ENCODE peak calls at places on chromosomes 16 and 17, in five cellular contexts. V, R, N, K and G are unnamed samples.

GRCh38 chr17:78053777-78054468 is 74.6 kb downstream of the TMC6 start:
- DNase-seq in R (peak), K (no peak), V (no peak), N (no peak), G (no peak)

GRCh38 chr17:28549274-28550132 is 2.9 kb downstream of the UNC119 start:
- DNase-seq in K (no peak), R (no peak), V (no peak), N (peak), G (peak)

GRCh38 chr17:20999044-20999573 is 43.7 kb downstream of the USP22 start:
- DNase-seq in N (no peak), R (peak), K (no peak), V (no peak), G (no peak)

GRCh38 chr16:58099956-58100300 is 29.3 kb downstream of the CFAP20 start:
- DNase-seq in R (no peak), V (no peak), N (no peak), K (peak), G (no peak)

GRCh38 chr17:13597723-13598347 is 3.9 kb downstream of the HS3ST3A1 start:
- DNase-seq in R (peak), N (peak), K (no peak), V (no peak), G (peak)

GRCh38 chr16:1874854-1875253 is 2.9 kb upstream of the MEIOB start:
- DNase-seq in R (no peak), K (no peak), N (no peak), V (no peak), G (no peak)

GRCh38 chr17:38579934-38580333 is 25.8 kb downstream of the SRCIN1 start:
- DNase-seq in V (no peak), K (no peak), N (no peak), R (peak), G (no peak)

GRCh38 chr17:17467720-17468119 is 9.1 kb upstream of the MED9 start:
- DNase-seq in N (no peak), V (no peak), K (no peak), R (peak), G (no peak)

GRCh38 chr17:42438600-42439567 is 15.8 kb upstream of the CAVIN1 start:
- DNase-seq in N (peak), K (no peak), R (peak), V (no peak), G (no peak)

GRCh38 chr17:77548967-77549366 is 408.2 kb downstream of the SEC14L1 start:
- DNase-seq in N (no peak), K (no peak), V (no peak), R (no peak), G (no peak)

GRCh38 chr16:54006693-54007092 is 279.9 kb downstream of the IRX3 start:
- DNase-seq in K (no peak), R (no peak), V (no peak), N (no peak), G (no peak)